ENCODE peak calls at places on chromosomes 11 and 22, in five cellular contexts. K, X, I, O and B are unnamed samples.

GRCh38 chr22:48004038-48004437 is 1241.6 kb downstream of the TBC1D22A start:
- DNase-seq in K (no peak), X (no peak), I (no peak), O (no peak), B (no peak)

GRCh38 chr11:24163146-24163545 is 333.7 kb upstream of the LUZP2 start:
- DNase-seq in K (no peak), X (no peak), I (no peak), O (no peak), B (no peak)

GRCh38 chr22:38353142-38353629 is 36.0 kb upstream of the CSNK1E start:
- DNase-seq in K (peak), X (peak), I (peak), O (peak), B (peak)

GRCh38 chr22:21589415-21589814 is 21.9 kb downstream of the UBE2L3 start:
- DNase-seq in K (no peak), X (no peak), I (no peak), O (no peak), B (no peak)

GRCh38 chr11:128691802-128692749 is 1.8 kb upstream of the FLI1 start:
- DNase-seq in K (no peak), X (no peak), I (no peak), O (no peak), B (no peak)

GRCh38 chr22:28983788-28984441 is 77.7 kb downstream of the C22orf31 start:
- DNase-seq in K (no peak), X (no peak), I (no peak), O (no peak), B (no peak)

GRCh38 chr11:10490032-10490397 is 35.0 kb downstream of the AMPD3 start:
- DNase-seq in K (no peak), X (peak), I (peak), O (no peak), B (no peak)

GRCh38 chr22:44032126-44032730 is 8.1 kb downstream of the PARVB start:
- DNase-seq in K (no peak), X (peak), I (peak), O (no peak), B (peak)

GRCh38 chr11:114042234-114042633 is 17.3 kb upstream of the ZBTB16 start:
- DNase-seq in K (no peak), X (peak), I (no peak), O (no peak), B (no peak)

GRCh38 chr11:97269527-97269926 is 879.7 kb downstream of the JRKL start:
- DNase-seq in K (no peak), X (no peak), I (no peak), O (no peak), B (no peak)

GRCh38 chr22:30143265-30143664 is 63.0 kb downstream of the HORMAD2 start:
- DNase-seq in K (no peak), X (no peak), I (no peak), O (no peak), B (no peak)

GRCh38 chr11:75815345-75815983 is 454 bp downstream of the UVRAG start:
- DNase-seq in K (no peak), X (no peak), I (no peak), O (peak), B (no peak)

GRCh38 chr22:26127126-26127525 is 42.1 kb upstream of the SEZ6L start:
- DNase-seq in K (no peak), X (no peak), I (no peak), O (no peak), B (no peak)

GRCh38 chr22:26953380-26953807 is 296.0 kb downstream of the MIAT start:
- DNase-seq in K (no peak), X (no peak), I (no peak), O (no peak), B (no peak)

GRCh38 chr11:64614927-64615326 is 23.9 kb downstream of the SLC22A12 start:
- DNase-seq in K (no peak), X (no peak), I (no peak), O (no peak), B (no peak)

GRCh38 chr11:62543680-62544444 is 2.7 kb downstream of the AHNAK start:
- DNase-seq in K (no peak), X (no peak), I (peak), O (no peak), B (no peak)

GRCh38 chr22:46011627-46012181 is 34.7 kb upstream of the WNT7B start:
- DNase-seq in K (no peak), X (no peak), I (peak), O (peak), B (no peak)

GRCh38 chr22:35070451-35071093 is 4.6 kb downstream of the ISX start:
- DNase-seq in K (no peak), X (no peak), I (no peak), O (no peak), B (no peak)

GRCh38 chr11:86488553-86488952 is 113.9 kb downstream of the CCDC81 start:
- DNase-seq in K (peak), X (no peak), I (no peak), O (no peak), B (no peak)

GRCh38 chr22:17943533-17944204 is 80.7 kb downstream of the MICAL3 start:
- DNase-seq in K (no peak), X (no peak), I (no peak), O (no peak), B (no peak)

GRCh38 chr22:49659281-49659923 is 168.3 kb downstream of the BRD1 start:
- DNase-seq in K (no peak), X (no peak), I (peak), O (no peak), B (no peak)

GRCh38 chr11:46361283-46362145 is 14.3 kb downstream of the DGKZ start:
- DNase-seq in K (peak), X (peak), I (peak), O (no peak), B (no peak)

GRCh38 chr22:49645791-49646550 is 181.7 kb downstream of the BRD1 start:
- DNase-seq in K (no peak), X (no peak), I (no peak), O (no peak), B (no peak)

GRCh38 chr11:64854534-64855502 is 10.4 kb upstream of the CDC42BPG start:
- DNase-seq in K (no peak), X (peak), I (peak), O (peak), B (peak)